ENCODE peak calls at places on chromosomes 6 and 20, in seven cellular contexts. H, W, R, Q, L, Z and A are unnamed samples.
A peak's percentile ranks its signal among the peaks of the same experiment; 100 is the strongest.

GRCh38 chr6:56051199-56051598 is 175.8 kb upstream of the BMP5 start:
- DNase-seq in H (no peak), L (no peak), R (no peak), W (no peak), Z (no peak), Q (no peak), A (no peak)

GRCh38 chr20:59988141-59988540 is 29.9 kb downstream of the CDH26 start:
- DNase-seq in H (no peak), Z (peak; percentile 56), L (no peak), R (no peak), Q (no peak), W (no peak), A (no peak)

GRCh38 chr20:24381886-24382285 is 87.5 kb upstream of the SYNDIG1 start:
- DNase-seq in W (no peak), R (no peak), H (no peak), L (no peak), Z (no peak), Q (no peak), A (no peak)

GRCh38 chr20:51768759-51769517 is 748 bp upstream of the ATP9A start:
- DNase-seq in Q (no peak), L (peak; percentile 53), H (no peak), Z (no peak), R (peak; percentile 7), W (no peak), A (no peak)

GRCh38 chr20:58839474-58839874 is 11.2 kb downstream of the GNAS-AS1 start:
- DNase-seq in Z (peak; percentile 31), Q (peak; percentile 68), R (peak; percentile 39), H (peak; percentile 77), L (peak; percentile 47), W (peak; percentile 37), A (peak; percentile 67)

GRCh38 chr6:14511192-14511591 is 393.6 kb downstream of the CD83 start:
- DNase-seq in R (no peak), L (no peak), Q (no peak), W (no peak), Z (no peak), H (no peak), A (no peak)

GRCh38 chr6:71420693-71421328 is 132.2 kb downstream of the OGFRL1 start:
- DNase-seq in W (no peak), Z (peak; percentile 96), Q (peak; percentile 97), R (peak; percentile 97), H (peak; percentile 90), L (peak; percentile 96), A (peak; percentile 26)

GRCh38 chr6:27091661-27092315 is 155.7 kb upstream of the PRSS16 start:
- DNase-seq in Q (no peak), R (peak; percentile 91), Z (no peak), H (no peak), L (no peak), W (peak; percentile 8), A (peak; percentile 61)

GRCh38 chr6:144675231-144675861 is 390.2 kb downstream of the UTRN start:
- DNase-seq in Q (no peak), R (peak; percentile 72), W (no peak), H (no peak), L (no peak), Z (no peak), A (no peak)

GRCh38 chr20:15817351-15817750 is 755.9 kb downstream of the KIF16B start:
- DNase-seq in Q (no peak), W (no peak), Z (no peak), H (no peak), R (no peak), L (no peak), A (no peak)

GRCh38 chr6:167825759-167826229 is 917 bp upstream of the AFDN start:
- DNase-seq in R (peak; percentile 70), H (peak; percentile 86), W (no peak), Q (peak; percentile 58), L (peak; percentile 72), Z (peak; percentile 75), A (peak; percentile 73)

GRCh38 chr6:72505446-72505845 is 116.4 kb upstream of the KCNQ5 start:
- DNase-seq in Z (no peak), W (no peak), R (no peak), H (no peak), L (no peak), Q (no peak), A (no peak)

GRCh38 chr6:129117355-129117754 is 234.4 kb downstream of the LAMA2 start:
- DNase-seq in Z (no peak), R (no peak), W (no peak), Q (no peak), H (no peak), L (no peak), A (no peak)

GRCh38 chr6:14727494-14728395 is 518.1 kb upstream of the JARID2 start:
- DNase-seq in L (no peak), Q (no peak), Z (no peak), H (no peak), R (no peak), W (peak; percentile 23), A (no peak)

GRCh38 chr20:62792182-62792939 is 3.9 kb upstream of the MRGBP start:
- DNase-seq in W (no peak), H (no peak), Z (no peak), R (no peak), L (no peak), Q (no peak), A (no peak)

GRCh38 chr20:5689451-5689850 is 60.8 kb upstream of the SHLD1 start:
- DNase-seq in H (no peak), R (no peak), Z (no peak), L (no peak), W (no peak), Q (no peak), A (no peak)

GRCh38 chr20:35551485-35551884 is 9.6 kb downstream of the ERGIC3 start:
- DNase-seq in R (peak; percentile 35), L (no peak), Z (no peak), H (peak; percentile 35), W (no peak), Q (peak; percentile 45), A (no peak)

GRCh38 chr20:63686492-63687321 is 9.7 kb upstream of the TNFRSF6B start:
- DNase-seq in Q (peak; percentile 87), L (peak; percentile 78), W (no peak), R (peak; percentile 89), H (peak; percentile 90), Z (peak; percentile 41), A (peak; percentile 60)

GRCh38 chr6:109864050-109864449 is 114.1 kb upstream of the GPR6 start:
- DNase-seq in W (no peak), L (no peak), Z (no peak), H (no peak), Q (no peak), R (no peak), A (no peak)

GRCh38 chr6:109867009-109867969 is 110.8 kb upstream of the GPR6 start:
- DNase-seq in H (no peak), W (no peak), Z (peak; percentile 28), R (peak; percentile 50), L (peak; percentile 73), Q (no peak), A (no peak)

GRCh38 chr6:109869398-109870165 is 108.5 kb upstream of the GPR6 start:
- DNase-seq in H (no peak), Q (no peak), L (peak; percentile 73), R (peak; percentile 20), Z (no peak), W (no peak), A (no peak)

GRCh38 chr6:109867970-109868358 is 110.1 kb upstream of the GPR6 start:
- DNase-seq in W (no peak), Q (no peak), H (no peak), Z (no peak), L (no peak), R (peak; percentile 60), A (no peak)

DNA sequence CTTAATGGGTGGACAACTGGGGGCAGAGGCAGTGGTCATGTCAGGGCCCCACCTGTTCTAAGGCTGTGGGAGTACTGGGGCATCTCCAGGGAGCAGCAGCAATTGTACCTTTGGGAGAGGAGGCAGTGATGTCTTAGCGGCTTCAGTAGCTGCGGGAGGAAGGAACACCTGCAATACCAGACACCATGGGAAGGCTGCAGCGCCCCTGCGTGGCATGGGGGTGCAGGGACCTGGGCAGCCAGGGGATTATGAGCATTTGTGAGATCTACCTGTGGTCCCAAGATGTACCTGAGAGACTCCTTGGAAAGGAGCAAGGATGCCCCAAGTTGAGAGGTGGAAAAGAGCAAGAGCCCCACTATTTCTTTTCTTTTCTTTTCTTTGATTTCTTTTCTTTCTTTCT is 112.1 kb upstream of the GPR6 start:
- DNase-seq in Q (no peak), Z (no peak), H (no peak), R (no peak), W (no peak), L (no peak), A (no peak)
- TF ChIP-seq CTCF in Q (no peak), Z (no peak), H (no peak), R (no peak), W (peak; percentile 37), L (no peak), A (peak; percentile 25)

DNA sequence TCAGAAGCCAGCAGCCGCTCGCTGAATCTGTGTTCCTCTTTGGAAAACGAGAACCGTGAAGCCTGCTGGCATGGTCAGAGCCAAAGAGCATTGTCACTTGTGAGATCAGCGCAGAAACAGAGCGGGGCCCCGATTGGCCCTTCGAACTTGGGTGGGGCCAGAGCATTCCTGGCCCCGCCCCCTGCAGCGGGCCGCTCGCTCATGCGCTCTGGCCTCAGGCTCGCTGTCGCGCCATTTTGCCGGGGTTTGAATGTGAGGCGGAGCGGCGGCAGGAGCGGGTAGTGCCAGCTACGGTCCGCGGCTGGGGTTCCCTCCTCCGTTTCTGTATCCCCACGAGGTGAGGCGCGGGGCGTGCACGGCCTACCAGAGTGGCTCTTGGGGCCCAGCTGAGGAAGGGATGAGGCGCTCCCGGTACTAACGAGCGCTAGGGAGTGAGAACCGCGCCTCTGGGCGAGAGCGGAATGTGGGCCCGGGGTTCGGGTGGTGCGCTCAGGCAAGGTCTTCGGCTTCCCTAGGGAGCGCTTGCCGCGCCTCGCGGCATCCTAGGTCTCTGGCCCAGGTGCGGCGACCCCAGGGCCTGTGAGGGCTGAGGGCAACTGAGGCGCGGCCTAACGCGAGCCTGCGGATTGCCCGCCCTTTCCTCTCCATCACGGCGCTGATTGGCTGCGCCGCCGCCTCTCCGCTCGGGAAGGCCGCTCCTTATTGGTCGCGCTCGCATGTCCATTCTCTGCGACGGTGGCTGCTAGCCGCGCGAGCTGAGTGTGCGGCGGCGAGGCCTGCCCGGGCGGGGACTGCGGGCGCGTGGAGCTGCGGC is at the start of gene CSE1L:
- DNase-seq in Z (peak; percentile 96), Q (peak; percentile 97), L (peak; percentile 95), H (peak; percentile 99), W (peak; percentile 96), R (peak; percentile 96), A (peak; percentile 94)
- TF ChIP-seq CTCF in Z (no peak), Q (no peak), L (peak; percentile 70), H (peak; percentile 31), W (no peak), R (no peak), A (no peak)

GRCh38 chr6:76697585-76697984 is 625.1 kb upstream of the IMPG1 start:
- DNase-seq in R (peak; percentile 45), Q (no peak), Z (no peak), L (no peak), H (no peak), W (no peak), A (no peak)
- TF ChIP-seq CTCF in R (peak; percentile 44), Q (no peak), Z (no peak), L (no peak), H (no peak), W (peak; percentile 50), A (no peak)

GRCh38 chr6:52231411-52232127 is 12.7 kb downstream of the IL17F start:
- DNase-seq in Q (no peak), L (no peak), Z (no peak), H (no peak), R (no peak), W (no peak), A (no peak)

GRCh38 chr6:52230685-52231084 is 13.6 kb downstream of the IL17F start:
- DNase-seq in L (no peak), W (no peak), R (no peak), Z (no peak), H (no peak), Q (no peak), A (no peak)

GRCh38 chr6:52232990-52233389 is 11.3 kb downstream of the IL17F start:
- DNase-seq in H (no peak), Q (no peak), W (no peak), R (no peak), Z (no peak), L (no peak), A (no peak)

GRCh38 chr6:52233975-52234823 is 10.1 kb downstream of the IL17F start:
- DNase-seq in Z (peak; percentile 59), Q (peak; percentile 50), H (no peak), R (peak; percentile 52), L (no peak), W (peak; percentile 28), A (peak; percentile 49)
- TF ChIP-seq CTCF in Z (peak; percentile 37), Q (peak; percentile 70), H (no peak), R (peak; percentile 40), L (no peak), W (peak; percentile 73), A (peak; percentile 90)